ENCODE peak calls at places on chromosome 5, in five cellular contexts. P is thyroid gland, O is fibroblast of pulmonary artery, A is lung, Q is A673. R is an unnamed sample.

GRCh38 chr5:59503223-59503622 is 390.3 kb downstream of the PDE4D start:
- DNase-seq in A (no peak), P (no peak), Q (no peak), O (no peak), R (no peak)

GRCh38 chr5:93017854-93018253 is 563.2 kb downstream of the NR2F1-AS1 start:
- DNase-seq in A (no peak), O (peak; percentile 25), P (no peak), Q (peak; percentile 1), R (peak; percentile 53)

GRCh38 chr5:170421822-170422221 is 32.7 kb upstream of the KCNMB1 start:
- DNase-seq in Q (no peak), A (no peak), O (no peak), P (no peak), R (no peak)

GRCh38 chr5:116455061-116455460 is 119.6 kb downstream of the SEMA6A start:
- DNase-seq in Q (no peak), O (peak; percentile 31), P (no peak), A (no peak), R (peak; percentile 68)

GRCh38 chr5:73716284-73716808 is 90.3 kb downstream of the ARHGEF28 start:
- DNase-seq in O (no peak), A (no peak), P (peak; percentile 13), Q (no peak), R (no peak)

GRCh38 chr5:14880688-14881087 is 9.1 kb upstream of the ANKH start:
- DNase-seq in Q (no peak), P (no peak), O (no peak), A (no peak), R (peak; percentile 18)

GRCh38 chr5:136070486-136071285 is 41.9 kb downstream of the TGFBI start:
- DNase-seq in O (peak; percentile 23), P (no peak), Q (no peak), A (no peak), R (no peak)

GRCh38 chr5:93433422-93433821 is 147.6 kb downstream of the NR2F1-AS1 start:
- DNase-seq in Q (no peak), A (no peak), P (no peak), O (peak; percentile 96), R (peak; percentile 80)

GRCh38 chr5:27911216-27911615 is 872.8 kb upstream of the CDH9 start:
- DNase-seq in A (no peak), P (no peak), O (peak; percentile 44), Q (peak; percentile 41), R (no peak)

GRCh38 chr5:28234356-28234968 is 1196.1 kb upstream of the CDH9 start:
- DNase-seq in A (no peak), P (no peak), O (no peak), Q (no peak), R (no peak)

GRCh38 chr5:124404796-124405195 is 341.6 kb downstream of the ZNF608 start:
- DNase-seq in A (no peak), P (no peak), Q (no peak), O (no peak), R (no peak)

GRCh38 chr5:132417889-132418432 is 48.5 kb downstream of the SLC22A5 start:
- DNase-seq in A (no peak), Q (no peak), P (no peak), O (no peak), R (no peak)

GRCh38 chr5:133387091-133387490 is 225.2 kb downstream of the FSTL4 start:
- DNase-seq in P (no peak), O (no peak), A (no peak), Q (no peak), R (no peak)

GRCh38 chr5:180098526-180098925 is 27.0 kb upstream of the RNF130 start:
- DNase-seq in P (no peak), O (no peak), A (no peak), Q (no peak), R (no peak)

GRCh38 chr5:8750100-8750499 is 795.8 kb downstream of the SEMA5A start:
- DNase-seq in A (no peak), P (no peak), Q (no peak), O (peak; percentile 18), R (peak; percentile 67)

GRCh38 chr5:157540707-157541451 is 34.7 kb downstream of the ADAM19 start:
- DNase-seq in O (peak; percentile 87), Q (peak; percentile 10), A (peak; percentile 46), P (no peak), R (peak; percentile 71)

GRCh38 chr5:92644271-92644886 is 936.6 kb downstream of the NR2F1-AS1 start:
- DNase-seq in P (no peak), O (peak; percentile 9), Q (no peak), A (no peak), R (no peak)

GRCh38 chr5:133192716-133193115 is 140.9 kb downstream of the HSPA4 start:
- DNase-seq in O (no peak), P (no peak), A (no peak), Q (no peak), R (no peak)

GRCh38 chr5:27702339-27702820 is 664.0 kb upstream of the CDH9 start:
- DNase-seq in O (peak; percentile 58), P (no peak), A (no peak), Q (peak; percentile 52), R (peak; percentile 67)

GRCh38 chr5:112979723-112980122 is 3.1 kb downstream of the DCP2 start:
- DNase-seq in Q (no peak), A (no peak), P (no peak), O (no peak), R (no peak)

GRCh38 chr5:33772276-33772990 is 119.4 kb downstream of the ADAMTS12 start:
- DNase-seq in O (peak; percentile 77), Q (no peak), A (no peak), P (no peak), R (peak; percentile 84)

GRCh38 chr5:39726467-39726866 is 301.7 kb upstream of the DAB2 start:
- DNase-seq in P (no peak), Q (no peak), A (no peak), O (no peak), R (no peak)

GRCh38 chr5:165161204-165161603 is 1655.8 kb downstream of the MAT2B start:
- DNase-seq in O (no peak), P (no peak), A (no peak), Q (peak; percentile 25), R (no peak)

GRCh38 chr5:7017004-7017770 is 304.0 kb downstream of the TENT4A start:
- DNase-seq in A (no peak), Q (no peak), P (no peak), O (no peak), R (no peak)

GRCh38 chr5:7018144-7018543 is 304.9 kb downstream of the TENT4A start:
- DNase-seq in A (no peak), O (no peak), Q (no peak), P (no peak), R (no peak)

GRCh38 chr5:7015586-7016256 is 302.5 kb downstream of the TENT4A start:
- DNase-seq in Q (peak; percentile 16), A (no peak), P (no peak), O (no peak), R (no peak)

GRCh38 chr5:7018601-7019000 is 305.4 kb downstream of the TENT4A start:
- DNase-seq in P (no peak), O (no peak), A (no peak), Q (no peak), R (no peak)
- TF ChIP-seq CTCF in P (no peak), O (no peak), A (no peak), Q (no peak), R (no peak)

GRCh38 chr5:144404672-144405071 is 234.0 kb downstream of the KCTD16 start:
- DNase-seq in Q (no peak), O (no peak), P (no peak), A (no peak), R (no peak)
- TF ChIP-seq CTCF in Q (no peak), O (no peak), P (no peak), A (no peak), R (no peak)

DNA sequence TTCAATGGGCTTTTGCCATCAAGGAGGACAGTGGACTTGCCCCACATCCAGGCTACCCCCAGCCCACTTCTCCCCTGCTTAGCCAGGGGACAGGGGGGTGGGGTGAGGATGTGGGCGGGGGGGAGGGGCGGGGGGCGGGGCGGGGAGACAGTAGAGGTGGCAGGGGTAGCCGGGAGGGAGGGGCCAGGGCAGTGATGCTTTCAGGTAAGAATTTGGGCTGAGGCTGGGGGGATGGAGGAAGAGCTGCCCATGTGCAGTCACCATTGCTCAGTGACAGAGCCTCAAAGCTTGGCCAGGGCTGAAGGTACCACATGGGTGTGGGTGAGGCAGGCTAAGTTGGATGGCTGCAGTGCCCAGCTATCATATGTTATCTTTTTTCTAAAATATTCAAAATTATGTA is 40.7 kb upstream of the HNRNPA0 start:
- DNase-seq in O (no peak), P (no peak), Q (no peak), A (no peak), R (no peak)
- TF ChIP-seq CTCF in O (no peak), P (no peak), Q (no peak), A (no peak), R (no peak)

GRCh38 chr5:26009742-26010141 is 1028.6 kb downstream of the CDH9 start:
- DNase-seq in O (no peak), Q (peak; percentile 35), A (no peak), P (no peak), R (no peak)
- TF ChIP-seq CTCF in O (no peak), Q (peak; percentile 48), A (no peak), P (no peak), R (no peak)

GRCh38 chr5:57432876-57433275 is 49.7 kb downstream of the ACTBL2 start:
- DNase-seq in P (peak; percentile 32), O (peak; percentile 67), Q (no peak), A (no peak), R (peak; percentile 76)
- TF ChIP-seq CTCF in P (no peak), O (peak; percentile 36), Q (peak; percentile 37), A (no peak), R (peak; percentile 42)

DNA sequence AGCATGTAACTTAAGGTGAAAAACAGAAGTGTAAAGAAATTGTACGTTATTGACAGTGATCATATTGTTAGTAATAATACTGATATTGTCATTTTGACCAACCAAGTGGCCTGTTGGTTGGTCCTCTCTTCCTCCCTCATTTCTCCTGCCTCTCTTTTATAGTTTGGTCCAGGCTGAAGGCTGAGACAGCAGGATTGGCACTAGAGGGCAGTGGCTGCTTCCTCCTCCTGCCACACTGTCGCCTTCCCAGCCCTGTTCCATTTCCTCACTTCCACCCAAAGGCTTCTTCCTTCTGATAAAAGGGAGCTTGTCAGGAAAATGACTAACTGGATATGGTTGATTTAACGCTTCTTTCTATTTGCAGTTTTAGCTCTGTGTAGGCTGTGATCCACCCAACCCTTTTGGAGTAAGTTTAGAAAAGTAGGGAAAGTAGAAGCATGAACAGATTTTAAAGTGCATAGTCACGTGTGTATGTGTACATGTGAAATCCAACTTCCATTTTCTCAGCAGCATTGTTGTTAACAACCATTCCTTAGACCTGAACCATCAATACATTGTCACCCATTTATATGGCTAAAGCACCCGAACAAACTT is 35.6 kb downstream of the PTCD2 start:
- DNase-seq in Q (peak; percentile 47), P (peak; percentile 33), O (peak; percentile 64), A (no peak), R (peak; percentile 42)
- TF ChIP-seq CTCF in Q (peak; percentile 67), P (no peak), O (peak; percentile 61), A (no peak), R (peak; percentile 46)